ENCODE peak calls at places on chromosomes 16 and 17, in six cellular contexts. W is naive thymus-derived CD4-positive, alpha-beta T cell; E is WERI-Rb-1; R is thoracic aorta; P is IMR-90; H is heart left ventricle. X is an unnamed sample.
A peak's percentile ranks its signal among the peaks of the same experiment; 100 is the strongest.

GRCh38 chr17:55436224-55437164 is 14.9 kb upstream of the MMD start:
- DNase-seq in E (no peak), H (no peak), W (no peak), P (no peak), R (no peak), X (no peak)

GRCh38 chr17:42097691-42098661 is at the start of gene ZNF385C:
- DNase-seq in W (no peak), P (no peak), R (no peak), H (no peak), E (peak; percentile 79), X (peak; percentile 47)

GRCh38 chr16:81293909-81294802 is 20.6 kb upstream of the GAN start:
- DNase-seq in E (no peak), R (no peak), P (peak; percentile 44), H (no peak), W (no peak), X (no peak)

GRCh38 chr16:16877061-16877460 is 498.1 kb downstream of the NPIPA7 start:
- DNase-seq in P (no peak), W (no peak), R (no peak), H (no peak), E (no peak), X (no peak)

GRCh38 chr17:4676777-4677176 is 27.2 kb downstream of the PELP1 start:
- DNase-seq in W (no peak), P (no peak), R (no peak), H (no peak), E (no peak), X (no peak)

GRCh38 chr17:2697611-2698162 is 13.9 kb downstream of the CLUH start:
- DNase-seq in W (no peak), H (peak; percentile 14), E (no peak), P (no peak), R (no peak), X (no peak)

GRCh38 chr17:44014133-44014436 is 678 bp downstream of the TMEM101 start:
- DNase-seq in W (no peak), P (no peak), H (no peak), E (no peak), R (no peak), X (no peak)

GRCh38 chr17:16297367-16298139 is 55.7 kb downstream of the CENPV start:
- DNase-seq in W (no peak), H (no peak), R (no peak), E (peak; percentile 70), P (no peak), X (no peak)

GRCh38 chr16:11393861-11394592 is 48.8 kb downstream of the RMI2 start:
- DNase-seq in H (no peak), W (no peak), P (no peak), E (no peak), R (no peak), X (no peak)

GRCh38 chr17:48756816-48757215 is 28.3 kb upstream of the HOXB13 start:
- DNase-seq in R (no peak), E (no peak), H (no peak), P (no peak), W (no peak), X (no peak)

GRCh38 chr16:1654505-1655268 is 23.4 kb upstream of the JPT2 start:
- DNase-seq in E (no peak), H (no peak), P (no peak), R (no peak), W (no peak), X (no peak)

GRCh38 chr16:50442221-50442620 is 73.4 kb upstream of the BRD7 start:
- DNase-seq in W (no peak), P (no peak), H (no peak), E (no peak), R (no peak), X (no peak)

GRCh38 chr16:22663389-22664064 is 150.4 kb upstream of the HS3ST2 start:
- DNase-seq in R (no peak), H (no peak), E (no peak), W (no peak), P (no peak), X (no peak)

GRCh38 chr16:22660441-22661160 is 149.9 kb downstream of the NPIPB5 start:
- DNase-seq in W (no peak), P (no peak), H (no peak), R (no peak), E (no peak), X (no peak)

GRCh38 chr16:22664132-22664531 is 149.8 kb upstream of the HS3ST2 start:
- DNase-seq in P (no peak), R (no peak), H (no peak), W (no peak), E (no peak), X (no peak)

GRCh38 chr16:22659933-22660332 is 149.2 kb downstream of the NPIPB5 start:
- DNase-seq in H (no peak), R (no peak), E (no peak), W (no peak), P (no peak), X (no peak)

DNA sequence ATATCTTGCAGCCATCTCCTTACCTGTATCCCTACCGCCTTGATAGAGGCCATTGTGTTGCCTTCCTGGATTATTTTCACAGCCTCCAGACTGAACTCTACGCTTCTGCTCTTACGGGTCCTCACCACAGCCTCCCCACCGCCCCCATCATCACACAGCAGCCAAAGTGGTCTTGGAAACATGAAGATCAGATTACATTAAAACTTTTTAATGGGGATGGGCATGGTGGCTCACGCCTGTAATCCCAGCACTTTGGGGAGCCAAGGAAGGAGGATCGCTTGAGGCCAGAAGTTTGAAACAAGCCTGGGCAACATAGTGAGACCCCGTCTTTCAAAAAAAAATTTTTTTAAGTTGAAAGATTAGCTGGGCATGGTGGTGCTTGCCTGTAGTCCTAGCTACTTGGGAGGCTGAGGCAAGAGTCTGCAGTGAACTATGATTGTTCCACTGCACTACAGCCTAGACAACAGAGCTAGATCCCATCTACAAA is 150.5 kb downstream of the NPIPB5 start:
- DNase-seq in E (no peak), H (no peak), R (no peak), W (no peak), P (no peak), X (no peak)
- H3K27me3 ChIP-seq in E (no peaks in the 10 kb centered on the region), H (peaks cover 5% of the 10 kb centered on the region), R (no peaks in the 10 kb centered on the region), W (no peaks in the 10 kb centered on the region), P (peaks cover 28% of the 10 kb centered on the region), X (no peaks in the 10 kb centered on the region)

GRCh38 chr16:89422905-89423630 is 67.3 kb downstream of the ANKRD11 start:
- DNase-seq in E (no peak), R (no peak), H (no peak), W (no peak), P (peak; percentile 79), X (no peak)
- H3K27me3 ChIP-seq in E (no peaks in the 10 kb centered on the region), R (no peaks in the 10 kb centered on the region), H (no peaks in the 10 kb centered on the region), W (no peaks in the 10 kb centered on the region), P (no peaks in the 10 kb centered on the region), X (no peaks in the 10 kb centered on the region)

DNA sequence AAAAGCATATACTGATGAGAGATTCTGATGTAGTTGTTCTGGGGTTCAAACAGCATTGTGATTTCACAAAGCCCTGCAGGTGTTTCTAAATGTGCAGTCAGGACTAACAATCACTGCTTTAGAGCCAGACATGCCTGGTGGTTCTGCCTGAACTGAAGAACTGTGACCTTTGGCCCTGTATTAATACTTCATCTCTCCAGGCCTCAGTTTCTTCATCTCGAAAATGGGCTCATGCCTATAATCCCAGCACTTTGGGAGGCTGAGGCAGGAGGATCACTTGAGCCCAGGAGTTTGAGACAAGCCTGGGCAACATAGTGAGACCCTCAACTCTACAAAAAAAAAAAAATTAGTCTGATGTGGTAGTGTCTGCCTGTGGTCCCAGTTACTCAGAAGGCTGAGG is 3.9 kb downstream of the DNAI2 start:
- DNase-seq in R (no peak), W (no peak), P (no peak), E (no peak), H (no peak), X (no peak)
- H3K27me3 ChIP-seq in R (no peaks in the 10 kb centered on the region), W (no peaks in the 10 kb centered on the region), P (no peaks in the 10 kb centered on the region), E (no peaks in the 10 kb centered on the region), H (peaks cover 4% of the 10 kb centered on the region), X (peaks cover 5% of the 10 kb centered on the region)

GRCh38 chr17:10705727-10706126 is 8.3 kb downstream of the ADPRM start:
- DNase-seq in P (no peak), R (no peak), E (no peak), H (no peak), W (no peak), X (no peak)
- H3K27me3 ChIP-seq in P (no peaks in the 10 kb centered on the region), R (no peaks in the 10 kb centered on the region), E (no peaks in the 10 kb centered on the region), H (no peaks in the 10 kb centered on the region), W (no peaks in the 10 kb centered on the region), X (no peaks in the 10 kb centered on the region)

DNA sequence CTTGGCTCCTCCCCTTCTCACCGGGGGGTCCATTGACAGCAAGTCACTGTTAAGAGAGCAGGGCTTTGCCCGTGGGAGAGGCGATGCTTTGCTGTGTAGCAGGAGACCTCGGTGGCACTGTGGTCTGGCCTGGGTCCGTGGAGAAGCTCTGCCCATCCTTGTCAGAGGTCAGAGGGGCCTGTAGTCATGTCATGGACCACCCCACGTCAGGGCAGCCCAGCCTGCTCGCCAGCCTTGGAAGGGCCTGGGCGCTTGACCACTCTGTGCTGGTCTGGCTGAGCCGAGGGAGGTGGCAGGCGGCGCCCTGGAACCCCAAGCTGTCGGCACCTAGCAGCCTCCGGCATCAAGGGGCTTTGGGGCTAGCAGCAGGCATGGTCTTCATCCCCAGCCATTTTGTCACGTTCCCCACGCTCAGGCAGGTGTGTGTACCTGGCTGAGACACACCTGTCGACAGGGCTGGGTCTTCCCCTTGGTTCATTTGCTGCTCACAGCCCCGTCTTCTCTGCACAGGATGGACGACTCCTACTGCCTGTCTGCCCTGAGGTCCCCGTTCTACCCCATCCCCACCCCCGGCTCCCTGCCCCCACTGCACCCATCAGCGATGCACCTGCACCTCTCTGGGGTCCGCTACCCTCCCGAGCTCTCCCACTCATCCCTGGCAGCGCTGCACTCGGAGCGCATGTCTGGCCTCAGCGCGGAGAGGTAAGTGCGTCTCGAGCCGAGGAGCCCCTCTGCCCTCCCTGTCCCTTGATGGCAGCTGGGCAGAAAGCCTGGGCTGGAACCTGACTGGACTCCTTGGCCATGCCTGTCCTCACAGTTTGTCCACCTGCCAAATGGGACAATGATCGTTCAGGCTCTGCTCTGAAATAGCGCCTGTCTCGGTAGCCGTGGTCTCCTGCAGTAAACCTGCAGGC is 33.3 kb downstream of the GINS2 start:
- DNase-seq in P (no peak), H (no peak), E (no peak), W (no peak), R (no peak), X (no peak)
- H3K27me3 ChIP-seq in P (no peaks in the 10 kb centered on the region), H (no peaks in the 10 kb centered on the region), E (no peaks in the 10 kb centered on the region), W (no peaks in the 10 kb centered on the region), R (no peaks in the 10 kb centered on the region), X (no peaks in the 10 kb centered on the region)

DNA sequence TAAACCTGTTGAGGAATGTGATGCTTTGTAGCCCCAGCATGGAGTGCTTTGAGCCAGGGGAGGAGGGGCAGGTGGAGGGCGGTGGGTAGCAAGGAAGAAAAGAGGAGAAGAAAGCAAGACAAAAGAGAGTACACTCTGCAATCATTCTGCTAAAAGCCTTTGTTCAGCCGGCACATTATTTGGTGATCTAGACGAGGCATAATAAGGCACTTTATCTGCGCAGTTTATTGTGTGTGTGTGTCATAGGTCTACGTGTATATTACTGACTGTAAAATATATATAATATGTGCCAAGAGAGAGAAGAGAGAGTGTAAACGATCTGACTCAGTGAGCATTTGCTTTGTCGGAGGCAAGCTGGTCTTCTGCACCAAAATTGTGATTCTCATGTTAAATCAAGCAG is 139.2 kb downstream of the SOX9 start:
- DNase-seq in P (no peak), R (no peak), E (no peak), W (no peak), H (no peak), X (no peak)
- H3K27me3 ChIP-seq in P (no peaks in the 10 kb centered on the region), R (no peaks in the 10 kb centered on the region), E (peaks cover 58% of the 10 kb centered on the region), W (no peaks in the 10 kb centered on the region), H (no peaks in the 10 kb centered on the region), X (no peaks in the 10 kb centered on the region)